ENCODE peak calls at places on chromosomes 7 and 10, in four cellular contexts. S, P, Q and C are unnamed samples.

GRCh38 chr7:249979-250378 is 40.0 kb upstream of the FOXL3 start:
- DNase-seq in S (no peak), P (no peak), Q (no peak), C (no peak)

GRCh38 chr7:159022238-159022993 is 122.3 kb downstream of the VIPR2 start:
- DNase-seq in S (no peak), P (peak), Q (no peak), C (no peak)

GRCh38 chr7:31646969-31647368 is 40.0 kb upstream of the PPP1R17 start:
- DNase-seq in S (no peak), P (no peak), Q (no peak), C (no peak)

GRCh38 chr7:77580762-77581350 is 43.8 kb downstream of the PTPN12 start:
- DNase-seq in S (no peak), P (no peak), Q (peak), C (peak)

GRCh38 chr7:149494738-149495368 is 2.8 kb downstream of the ZNF746 start:
- DNase-seq in S (no peak), P (peak), Q (peak), C (peak)

GRCh38 chr10:63383141-63383540 is 82.6 kb downstream of the JMJD1C start:
- DNase-seq in S (no peak), P (no peak), Q (peak), C (peak)

GRCh38 chr7:25653412-25653811 is 425.1 kb upstream of the NPVF start:
- DNase-seq in S (no peak), P (no peak), Q (no peak), C (no peak)

GRCh38 chr10:93995598-93996271 is 2.0 kb downstream of the PLCE1 start:
- DNase-seq in S (no peak), P (no peak), Q (peak), C (peak)

GRCh38 chr10:28393956-28394568 is 91.2 kb upstream of the MPP7 start:
- DNase-seq in S (peak), P (peak), Q (peak), C (peak)

GRCh38 chr7:24192053-24192452 is 91.9 kb upstream of the NPY start:
- DNase-seq in S (no peak), P (no peak), Q (peak), C (peak)

GRCh38 chr10:48945441-48946143 is 6.0 kb upstream of the LRRC18 start:
- DNase-seq in S (no peak), P (no peak), Q (no peak), C (no peak)

GRCh38 chr10:31322647-31323046 is 3.6 kb downstream of the ZEB1 start:
- DNase-seq in S (no peak), P (peak), Q (peak), C (no peak)

GRCh38 chr7:137846588-137847417 is at the start of gene DGKI:
- DNase-seq in S (no peak), P (no peak), Q (no peak), C (peak)

GRCh38 chr10:110376021-110376773 is 71.5 kb upstream of the SMNDC1 start:
- DNase-seq in S (no peak), P (no peak), Q (no peak), C (no peak)

GRCh38 chr7:158778476-158778875 is 50.8 kb downstream of the ESYT2 start:
- DNase-seq in S (no peak), P (no peak), Q (peak), C (peak)

GRCh38 chr7:92836489-92837213 is at the start of gene CDK6:
- DNase-seq in S (peak), P (peak), Q (peak), C (peak)

GRCh38 chr7:127845497-127846214 is 185.6 kb downstream of the LRRC4 start:
- DNase-seq in S (no peak), P (no peak), Q (no peak), C (no peak)

GRCh38 chr7:33959676-33960075 is 54.3 kb downstream of the BMPER start:
- DNase-seq in S (no peak), P (no peak), Q (peak), C (no peak)

GRCh38 chr7:21383217-21383832 is 44.6 kb upstream of the SP4 start:
- DNase-seq in S (peak), P (no peak), Q (no peak), C (no peak)

GRCh38 chr7:100642534-100642907 is 1.2 kb upstream of the TFR2 start:
- DNase-seq in S (no peak), P (no peak), Q (no peak), C (no peak)

GRCh38 chr10:12165992-12166775 is 29.5 kb downstream of the NUDT5 start:
- DNase-seq in S (no peak), P (no peak), Q (no peak), C (no peak)

GRCh38 chr10:43236176-43236850 is 30.6 kb downstream of the RASGEF1A start:
- DNase-seq in S (no peak), P (no peak), Q (no peak), C (no peak)

GRCh38 chr10:9243861-9244515 is 1189.5 kb downstream of the GATA3 start:
- DNase-seq in S (no peak), P (no peak), Q (no peak), C (no peak)

GRCh38 chr10:68135922-68136718 is 26.8 kb downstream of the MYPN start:
- DNase-seq in S (no peak), P (peak), Q (peak), C (peak)

GRCh38 chr10:79070611-79071534 is 2.1 kb downstream of the ZMIZ1 start:
- DNase-seq in S (peak), P (peak), Q (peak), C (peak)

GRCh38 chr7:1210321-1210978 is 22.2 kb upstream of the UNCX start:
- DNase-seq in S (no peak), P (no peak), Q (no peak), C (no peak)

GRCh38 chr7:92586403-92586802 is 3.8 kb downstream of the FAM133B start:
- DNase-seq in S (no peak), P (no peak), Q (peak), C (peak)

GRCh38 chr7:29332027-29332806 is 137.6 kb downstream of the CHN2 start:
- DNase-seq in S (no peak), P (no peak), Q (no peak), C (no peak)

GRCh38 chr10:76558586-76558985 is 1079.0 kb downstream of the KCNMA1 start:
- DNase-seq in S (no peak), P (no peak), Q (peak), C (peak)

GRCh38 chr10:131821378-131822012 is 79.3 kb upstream of the PPP2R2D start:
- DNase-seq in S (no peak), P (no peak), Q (no peak), C (no peak)
- H3K4me3 ChIP-seq in S (no peak), P (no peak), Q (no peak), C (no peak)

DNA sequence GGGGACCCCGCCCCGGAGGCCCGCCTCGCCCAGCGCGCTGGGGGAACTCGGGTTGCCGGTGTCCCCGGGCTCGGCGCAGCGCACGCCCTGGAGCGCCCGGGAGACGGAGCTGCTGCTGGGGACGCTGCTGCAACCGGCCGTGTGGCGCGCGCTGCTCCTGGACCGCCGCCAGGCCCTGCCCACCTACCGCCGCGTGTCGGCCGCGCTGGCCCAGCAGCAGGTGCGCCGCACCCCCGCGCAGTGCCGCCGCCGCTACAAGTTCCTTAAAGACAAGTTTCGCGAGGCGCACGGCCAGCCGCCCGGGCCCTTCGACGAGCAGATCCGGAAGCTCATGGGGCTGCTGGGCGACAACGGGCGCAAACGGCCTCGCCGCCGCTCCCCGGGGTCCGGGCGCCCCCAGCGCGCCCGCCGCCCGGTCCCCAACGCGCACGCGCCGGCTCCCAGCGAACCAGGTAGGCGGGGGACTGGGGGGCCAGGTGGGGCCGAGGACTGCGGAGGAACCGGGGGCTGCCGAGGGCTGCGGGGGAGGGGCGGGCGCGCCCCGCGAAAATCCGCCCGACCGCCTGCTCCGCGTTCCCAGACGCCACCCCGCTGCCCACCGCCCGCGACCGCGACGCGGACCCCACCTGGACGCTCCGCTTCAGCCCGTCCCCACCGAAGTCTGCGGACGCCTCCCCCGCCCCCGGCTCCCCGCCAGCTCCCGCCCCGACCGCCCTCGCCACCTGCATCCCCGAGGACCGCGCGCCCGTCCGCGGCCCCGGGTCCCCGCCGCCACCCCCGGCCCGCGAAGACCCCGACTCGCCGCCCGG is 574 bp downstream of the UTF1 start:
- DNase-seq in S (no peak), P (peak), Q (no peak), C (no peak)
- H3K4me3 ChIP-seq in S (no peak), P (peak), Q (no peak), C (no peak)

GRCh38 chr7:5477723-5478531 is 54.3 kb upstream of the TNRC18 start:
- DNase-seq in S (no peak), P (no peak), Q (no peak), C (peak)
- H3K4me3 ChIP-seq in S (no peak), P (no peak), Q (no peak), C (peak)

DNA sequence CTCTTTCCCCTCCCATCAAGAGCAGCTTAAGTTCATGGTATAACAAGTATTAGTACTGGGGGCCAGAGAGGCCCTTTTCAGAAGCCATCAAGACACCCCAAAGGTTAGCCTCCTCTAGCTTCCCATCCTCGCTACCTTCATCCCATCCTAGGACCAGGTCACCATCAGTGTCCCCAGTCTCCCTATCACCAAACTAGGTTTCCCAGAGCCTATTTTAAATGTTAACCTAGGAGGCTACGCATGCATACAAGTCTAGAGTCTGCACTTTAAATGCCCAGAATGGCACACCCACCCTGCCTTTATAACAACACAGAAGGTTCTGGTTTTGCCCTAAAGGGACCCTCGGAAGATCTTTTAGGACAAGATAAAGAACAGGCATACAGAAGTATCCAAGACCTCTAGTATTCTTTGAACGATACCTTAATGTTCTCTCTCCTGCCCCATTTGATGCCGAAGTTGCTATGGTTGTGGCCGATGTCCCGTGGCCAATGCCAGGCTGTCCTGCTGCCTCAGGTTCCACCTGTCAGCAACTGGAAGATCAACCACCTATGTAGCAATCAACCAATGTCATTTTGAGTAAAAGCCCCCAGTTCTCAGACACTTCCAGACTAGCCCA is 2.2 kb downstream of the GPRIN2 start:
- DNase-seq in S (no peak), P (no peak), Q (no peak), C (no peak)
- H3K4me3 ChIP-seq in S (no peak), P (peak), Q (no peak), C (no peak)

GRCh38 chr10:22927163-22927562 is 690 bp upstream of the ARMC3 start:
- DNase-seq in S (peak), P (no peak), Q (no peak), C (no peak)

GRCh38 chr10:22932626-22933370 is 4.9 kb downstream of the ARMC3 start:
- DNase-seq in S (no peak), P (no peak), Q (no peak), C (no peak)

GRCh38 chr10:22931948-22932347 is 4.1 kb downstream of the ARMC3 start:
- DNase-seq in S (no peak), P (no peak), Q (no peak), C (peak)

GRCh38 chr10:22925088-22925487 is 2.8 kb upstream of the ARMC3 start:
- DNase-seq in S (no peak), P (no peak), Q (no peak), C (no peak)

DNA sequence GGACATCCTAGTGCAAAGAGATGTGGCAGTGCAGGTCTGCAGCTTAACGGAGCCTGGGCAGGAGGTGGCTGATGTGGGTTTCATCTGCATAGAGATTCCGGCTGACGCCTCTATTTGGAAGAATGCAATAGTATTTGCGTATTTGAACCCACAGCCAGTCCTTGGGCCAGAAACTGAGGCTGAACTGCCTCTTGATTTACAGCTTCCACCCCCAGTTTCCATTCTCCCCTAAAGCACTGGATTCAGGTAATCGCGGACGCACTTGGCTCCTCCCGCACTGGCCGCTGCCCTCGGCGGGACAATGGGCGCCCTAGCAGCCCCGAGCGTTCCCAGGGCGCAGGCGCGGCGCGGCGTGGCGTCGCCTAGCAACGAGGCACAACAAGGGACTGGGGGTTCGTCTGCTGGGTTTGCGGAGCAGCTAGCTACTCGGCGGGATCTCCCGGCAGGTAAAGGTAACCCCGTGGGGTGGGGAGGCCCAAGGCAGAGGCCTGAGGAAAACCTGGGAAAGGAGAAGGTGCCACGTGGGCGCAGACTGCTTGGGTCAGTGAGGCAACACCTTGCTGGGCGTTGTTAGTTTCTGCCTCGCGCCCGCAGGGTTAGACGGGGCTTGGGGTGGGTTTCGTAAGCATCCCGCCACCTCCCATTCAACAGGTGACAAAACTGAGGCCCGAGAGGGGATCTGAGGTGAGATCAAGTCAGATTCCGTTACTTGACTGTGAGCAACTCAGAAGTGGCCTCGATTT is at the start of gene ARMC3:
- DNase-seq in S (peak), P (peak), Q (peak), C (peak)
- H3K4me3 ChIP-seq in S (peak), P (peak), Q (peak), C (peak)